ENCODE peak calls at places on chromosomes 11 and 22, in four cellular contexts. One of them, this sample, is unnamed.

GRCh38 chr22:20952544-20953341 is 14.3 kb upstream of the AIFM3 start:
- DNase-seq in AG08395: no peak
- DNase-seq in effector memory CD8-positive, alpha-beta T cell: no peak
- DNase-seq in fibroblast of lung: no peak
- DNase-seq in this sample: no peak

GRCh38 chr11:63880031-63880841 is 36.7 kb downstream of the RCOR2 start:
- DNase-seq in fibroblast of lung: peak
- DNase-seq in AG08395: peak
- DNase-seq in effector memory CD8-positive, alpha-beta T cell: no peak
- DNase-seq in this sample: peak

GRCh38 chr11:23192256-23192655 is 332.0 kb upstream of the CCDC179 start:
- DNase-seq in AG08395: no peak
- DNase-seq in fibroblast of lung: peak
- DNase-seq in effector memory CD8-positive, alpha-beta T cell: no peak
- DNase-seq in this sample: no peak

GRCh38 chr11:31799794-31800397 is 11.2 kb downstream of the PAX6 start:
- DNase-seq in AG08395: no peak
- DNase-seq in effector memory CD8-positive, alpha-beta T cell: no peak
- DNase-seq in fibroblast of lung: no peak
- DNase-seq in this sample: no peak

GRCh38 chr11:108221981-108222685 is at the start of gene NPAT:
- DNase-seq in AG08395: peak
- DNase-seq in effector memory CD8-positive, alpha-beta T cell: no peak
- DNase-seq in fibroblast of lung: no peak
- DNase-seq in this sample: peak

GRCh38 chr11:30333405-30333804 is 10.5 kb downstream of the ARL14EP start:
- DNase-seq in AG08395: no peak
- DNase-seq in effector memory CD8-positive, alpha-beta T cell: no peak
- DNase-seq in fibroblast of lung: no peak
- DNase-seq in this sample: no peak

GRCh38 chr11:827146-827860 is 416 bp upstream of the CRACR2B start:
- DNase-seq in fibroblast of lung: no peak
- DNase-seq in AG08395: no peak
- DNase-seq in effector memory CD8-positive, alpha-beta T cell: no peak
- DNase-seq in this sample: no peak

GRCh38 chr11:23903044-23903704 is 593.7 kb upstream of the LUZP2 start:
- DNase-seq in fibroblast of lung: peak
- DNase-seq in effector memory CD8-positive, alpha-beta T cell: no peak
- DNase-seq in AG08395: peak
- DNase-seq in this sample: peak

GRCh38 chr22:25880524-25880923 is 138.5 kb downstream of the MYO18B start:
- DNase-seq in effector memory CD8-positive, alpha-beta T cell: no peak
- DNase-seq in fibroblast of lung: no peak
- DNase-seq in AG08395: no peak
- DNase-seq in this sample: no peak

GRCh38 chr22:49957826-49958461 is 2.6 kb upstream of the PIM3 start:
- DNase-seq in effector memory CD8-positive, alpha-beta T cell: no peak
- DNase-seq in AG08395: no peak
- DNase-seq in fibroblast of lung: no peak
- DNase-seq in this sample: no peak

GRCh38 chr11:59713745-59714144 is at the start of gene OR10V1:
- DNase-seq in effector memory CD8-positive, alpha-beta T cell: no peak
- DNase-seq in fibroblast of lung: no peak
- DNase-seq in AG08395: no peak
- DNase-seq in this sample: no peak

GRCh38 chr11:46736615-46737014 is 17.6 kb downstream of the F2 start:
- DNase-seq in effector memory CD8-positive, alpha-beta T cell: no peak
- DNase-seq in AG08395: peak
- DNase-seq in fibroblast of lung: no peak
- DNase-seq in this sample: no peak

GRCh38 chr11:45210846-45211245 is 64.4 kb downstream of the PRDM11 start:
- DNase-seq in fibroblast of lung: no peak
- DNase-seq in AG08395: no peak
- DNase-seq in effector memory CD8-positive, alpha-beta T cell: no peak
- DNase-seq in this sample: no peak

GRCh38 chr11:78202733-78203167 is 14.0 kb downstream of the USP35 start:
- DNase-seq in AG08395: no peak
- DNase-seq in fibroblast of lung: no peak
- DNase-seq in effector memory CD8-positive, alpha-beta T cell: peak
- DNase-seq in this sample: no peak

GRCh38 chr22:42520663-42521546 is 1.3 kb upstream of the RRP7A start:
- DNase-seq in effector memory CD8-positive, alpha-beta T cell: no peak
- DNase-seq in fibroblast of lung: no peak
- DNase-seq in AG08395: no peak
- DNase-seq in this sample: no peak

GRCh38 chr22:50303515-50303847 is 4.0 kb downstream of the PLXNB2 start:
- DNase-seq in AG08395: no peak
- DNase-seq in effector memory CD8-positive, alpha-beta T cell: no peak
- DNase-seq in fibroblast of lung: no peak
- DNase-seq in this sample: no peak

GRCh38 chr11:106426696-106427095 is 349.2 kb downstream of the AASDHPPT start:
- DNase-seq in effector memory CD8-positive, alpha-beta T cell: no peak
- DNase-seq in fibroblast of lung: no peak
- DNase-seq in AG08395: no peak
- DNase-seq in this sample: no peak

GRCh38 chr11:64742940-64743590 is 877 bp downstream of the RASGRP2 start:
- DNase-seq in effector memory CD8-positive, alpha-beta T cell: peak
- DNase-seq in fibroblast of lung: no peak
- DNase-seq in AG08395: peak
- DNase-seq in this sample: peak

GRCh38 chr22:41036924-41037323 is 55.5 kb upstream of the EP300 start:
- DNase-seq in AG08395: no peak
- DNase-seq in fibroblast of lung: no peak
- DNase-seq in effector memory CD8-positive, alpha-beta T cell: no peak
- DNase-seq in this sample: no peak

GRCh38 chr11:68903631-68904457 is at the start of the genes IGHMBP2 and MRPL21:
- DNase-seq in fibroblast of lung: peak
- DNase-seq in effector memory CD8-positive, alpha-beta T cell: peak
- DNase-seq in AG08395: peak
- DNase-seq in this sample: peak

GRCh38 chr11:94933225-94934130 is 39.9 kb downstream of the CWC15 start:
- DNase-seq in fibroblast of lung: peak
- DNase-seq in effector memory CD8-positive, alpha-beta T cell: no peak
- DNase-seq in AG08395: peak
- DNase-seq in this sample: peak

GRCh38 chr11:133818302-133818701 is 27.0 kb downstream of the SPATA19 start:
- DNase-seq in AG08395: no peak
- DNase-seq in fibroblast of lung: no peak
- DNase-seq in effector memory CD8-positive, alpha-beta T cell: no peak
- DNase-seq in this sample: no peak

GRCh38 chr22:46592390-46592872 is 27.8 kb upstream of the GRAMD4 start:
- DNase-seq in effector memory CD8-positive, alpha-beta T cell: peak
- DNase-seq in AG08395: peak
- DNase-seq in fibroblast of lung: peak
- DNase-seq in this sample: no peak

GRCh38 chr11:70625921-70626518 is 227.7 kb downstream of the CTTN start:
- DNase-seq in fibroblast of lung: no peak
- DNase-seq in AG08395: no peak
- DNase-seq in effector memory CD8-positive, alpha-beta T cell: no peak
- DNase-seq in this sample: no peak

GRCh38 chr11:64055077-64055476 is 19.3 kb downstream of the FLRT1 start:
- DNase-seq in AG08395: no peak
- DNase-seq in fibroblast of lung: no peak
- DNase-seq in effector memory CD8-positive, alpha-beta T cell: no peak
- DNase-seq in this sample: no peak

GRCh38 chr11:87265915-87266314 is 228.2 kb downstream of the TMEM135 start:
- DNase-seq in AG08395: no peak
- DNase-seq in fibroblast of lung: peak
- DNase-seq in effector memory CD8-positive, alpha-beta T cell: no peak
- DNase-seq in this sample: no peak

GRCh38 chr11:26286472-26287066 is 45.4 kb upstream of the ANO3 start:
- DNase-seq in fibroblast of lung: peak
- DNase-seq in effector memory CD8-positive, alpha-beta T cell: no peak
- DNase-seq in AG08395: peak
- DNase-seq in this sample: no peak

GRCh38 chr11:79087238-79087956 is 353.4 kb downstream of the TENM4 start:
- DNase-seq in effector memory CD8-positive, alpha-beta T cell: no peak
- DNase-seq in AG08395: peak
- DNase-seq in fibroblast of lung: peak
- DNase-seq in this sample: peak

GRCh38 chr11:15913261-15913660 is 443.1 kb downstream of the SOX6 start:
- DNase-seq in effector memory CD8-positive, alpha-beta T cell: no peak
- DNase-seq in fibroblast of lung: peak
- DNase-seq in AG08395: no peak
- DNase-seq in this sample: no peak

GRCh38 chr11:85725510-85726258 is 39.7 kb upstream of the CCDC89 start:
- DNase-seq in AG08395: peak
- DNase-seq in effector memory CD8-positive, alpha-beta T cell: no peak
- DNase-seq in fibroblast of lung: peak
- DNase-seq in this sample: peak

GRCh38 chr11:129729823-129730222 is 85.8 kb upstream of the TMEM45B start:
- DNase-seq in AG08395: no peak
- DNase-seq in fibroblast of lung: no peak
- DNase-seq in effector memory CD8-positive, alpha-beta T cell: no peak
- DNase-seq in this sample: no peak

GRCh38 chr11:129815596-129816461 is at the start of gene TMEM45B:
- DNase-seq in effector memory CD8-positive, alpha-beta T cell: no peak
- DNase-seq in AG08395: no peak
- DNase-seq in fibroblast of lung: no peak
- DNase-seq in this sample: no peak

GRCh38 chr11:100791873-100792272 is 104.8 kb downstream of the ARHGAP42 start:
- DNase-seq in effector memory CD8-positive, alpha-beta T cell: no peak
- DNase-seq in fibroblast of lung: no peak
- DNase-seq in AG08395: no peak
- DNase-seq in this sample: no peak

GRCh38 chr22:34669001-34669400 is 397.0 kb upstream of the ISX start:
- DNase-seq in effector memory CD8-positive, alpha-beta T cell: no peak
- DNase-seq in AG08395: peak
- DNase-seq in fibroblast of lung: no peak
- DNase-seq in this sample: no peak

GRCh38 chr11:126352163-126352562 is 3.3 kb upstream of the ST3GAL4 start:
- DNase-seq in fibroblast of lung: no peak
- DNase-seq in AG08395: no peak
- DNase-seq in effector memory CD8-positive, alpha-beta T cell: no peak
- DNase-seq in this sample: no peak

GRCh38 chr22:26602127-26602526 is 12.2 kb upstream of the TPST2 start:
- DNase-seq in AG08395: no peak
- DNase-seq in effector memory CD8-positive, alpha-beta T cell: no peak
- DNase-seq in fibroblast of lung: no peak
- DNase-seq in this sample: no peak

GRCh38 chr11:35619754-35620640 is 1.7 kb downstream of the FJX1 start:
- DNase-seq in AG08395: no peak
- DNase-seq in effector memory CD8-positive, alpha-beta T cell: no peak
- DNase-seq in fibroblast of lung: peak
- DNase-seq in this sample: peak

GRCh38 chr22:43002198-43002577 is 12.8 kb downstream of the PACSIN2 start:
- DNase-seq in AG08395: peak
- DNase-seq in fibroblast of lung: peak
- DNase-seq in effector memory CD8-positive, alpha-beta T cell: no peak
- DNase-seq in this sample: peak

GRCh38 chr11:128737704-128738103 is 43.8 kb downstream of the FLI1 start:
- DNase-seq in AG08395: no peak
- DNase-seq in fibroblast of lung: no peak
- DNase-seq in effector memory CD8-positive, alpha-beta T cell: no peak
- DNase-seq in this sample: no peak